ENCODE peak calls at places on chromosomes 3 and 15, in six cellular contexts. X, H, I, M, Y and B are unnamed samples.

GRCh38 chr3:49671291-49672288 is 2.6 kb upstream of the APEH start:
- DNase-seq in X (no peak), H (peak), I (peak), M (peak), Y (peak), B (peak)

GRCh38 chr15:89132611-89133242 is 44.5 kb downstream of the ABHD2 start:
- DNase-seq in X (peak), H (no peak), I (no peak), M (no peak), Y (no peak), B (no peak)

GRCh38 chr15:68528891-68529290 is 49.9 kb upstream of the CORO2B start:
- DNase-seq in X (no peak), H (no peak), I (no peak), M (no peak), Y (no peak), B (no peak)

GRCh38 chr3:105516972-105517371 is 150.3 kb downstream of the ALCAM start:
- DNase-seq in X (peak), H (no peak), I (no peak), M (no peak), Y (no peak), B (no peak)

GRCh38 chr3:50657816-50658215 is 16.9 kb upstream of the DOCK3 start:
- DNase-seq in X (no peak), H (no peak), I (no peak), M (no peak), Y (no peak), B (peak)

GRCh38 chr3:117036259-117036799 is 326.8 kb downstream of the TUSC7 start:
- DNase-seq in X (peak), H (no peak), I (no peak), M (no peak), Y (peak), B (peak)

GRCh38 chr3:158261371-158261991 is 151.6 kb downstream of the RSRC1 start:
- DNase-seq in X (no peak), H (no peak), I (no peak), M (no peak), Y (no peak), B (no peak)

GRCh38 chr3:26623409-26624208 is 1.0 kb downstream of the LRRC3B start:
- DNase-seq in X (no peak), H (peak), I (no peak), M (no peak), Y (no peak), B (no peak)

GRCh38 chr3:17941766-17942165 is 199.3 kb upstream of the TBC1D5 start:
- DNase-seq in X (no peak), H (no peak), I (no peak), M (no peak), Y (no peak), B (no peak)